ENCODE peak calls at places on chromosome X, in nine cellular contexts. V is stimulated activated CD4-positive, alpha-beta T cell treated with anti-CD3 and anti-CD28 coated beads, Interleukin-12 subunit alpha, Interleukin-12 subunit beta, amount 100 ng/mL, for 4 hours; D is naive B cell; B is NCI-H1417; Z is activated CD8-positive, alpha-beta memory T cell treated with anti-CD3 and anti-CD28 coated beads, Interleukin-2, amount 10 ng/mL, durations not matched to agents 7 days and 5 days; J is NCI-H2081; P is fibroblast of lung; L is substantia nigra; N is cardiac muscle cell. H is an unnamed sample.

GRCh38 chrX:39310925-39311324 is 509.7 kb downstream of the MID1IP1 start:
- DNase-seq in N (no peak), L (no peak), D (no peak), Z (no peak), J (no peak), B (no peak), V (no peak), P (no peak), H (no peak)

GRCh38 chrX:44344194-44344593 is 722 bp upstream of the EFHC2 start:
- DNase-seq in D (peak), Z (peak), L (no peak), P (no peak), N (no peak), J (no peak), V (peak), B (no peak), H (no peak)

GRCh38 chrX:45811307-45811706 is 610.6 kb upstream of the DIPK2B start:
- DNase-seq in N (no peak), B (no peak), D (no peak), P (no peak), V (no peak), L (no peak), Z (no peak), J (no peak), H (no peak)

GRCh38 chrX:107677501-107677901 is 49.2 kb downstream of the PRPS1 start:
- DNase-seq in B (no peak), L (no peak), D (no peak), J (no peak), P (peak), N (peak), Z (no peak), V (no peak), H (no peak)

GRCh38 chrX:2549874-2550273 is 49.1 kb upstream of the DHRSX start:
- DNase-seq in Z (no peak), B (peak), P (no peak), D (no peak), V (no peak), J (no peak), L (no peak), N (no peak), H (no peak)

GRCh38 chrX:46796574-46797191 is 37.8 kb upstream of the SLC9A7 start:
- DNase-seq in N (peak), B (peak), D (peak), Z (peak), V (peak), P (peak), L (peak), J (peak), H (peak)

GRCh38 chrX:13257223-13258051 is 62.4 kb downstream of the ATXN3L start:
- DNase-seq in N (no peak), B (no peak), V (no peak), P (no peak), L (no peak), D (peak), J (no peak), Z (no peak), H (no peak)

GRCh38 chrX:113400193-113400704 is 559.6 kb upstream of the AMOT start:
- DNase-seq in N (peak), V (no peak), D (no peak), L (no peak), P (peak), B (no peak), Z (no peak), J (no peak), H (no peak)

GRCh38 chrX:11135483-11136185 is 24.5 kb downstream of the HCCS start:
- DNase-seq in L (no peak), J (no peak), N (peak), D (no peak), Z (no peak), V (no peak), B (no peak), P (no peak), H (no peak)

GRCh38 chrX:69503228-69503834 is 795 bp upstream of the NALF2 start:
- DNase-seq in Z (no peak), V (no peak), D (no peak), N (peak), P (no peak), J (peak), L (no peak), B (peak), H (no peak)

GRCh38 chrX:64447207-64447606 is 52.0 kb upstream of the MTMR8 start:
- DNase-seq in P (no peak), J (no peak), B (no peak), V (no peak), D (no peak), L (no peak), N (no peak), Z (no peak), H (no peak)

GRCh38 chrX:17375631-17376380 is 806 bp downstream of the NHS start:
- DNase-seq in Z (no peak), N (peak), V (no peak), L (no peak), P (peak), B (no peak), J (no peak), D (no peak), H (no peak)

GRCh38 chrX:138791551-138791950 is 80.0 kb upstream of the FGF13 start:
- DNase-seq in L (no peak), J (no peak), B (no peak), P (peak), D (no peak), V (no peak), Z (no peak), N (no peak), H (no peak)

GRCh38 chrX:17072726-17073125 is 126.3 kb downstream of the REPS2 start:
- DNase-seq in N (no peak), L (no peak), Z (no peak), B (no peak), P (no peak), D (no peak), J (no peak), V (no peak), H (no peak)

GRCh38 chrX:49042581-49043219 is 457 bp downstream of the TFE3 start:
- DNase-seq in D (no peak), N (peak), J (no peak), P (peak), L (no peak), B (no peak), Z (no peak), V (no peak), H (no peak)

GRCh38 chrX:118928126-118928525 is 46.3 kb upstream of the LONRF3 start:
- DNase-seq in Z (no peak), D (no peak), J (no peak), P (no peak), N (peak), B (no peak), V (no peak), L (no peak), H (no peak)

GRCh38 chrX:13001097-13001496 is 26.2 kb downstream of the TMSB4X start:
- DNase-seq in P (no peak), L (no peak), N (no peak), J (no peak), Z (no peak), V (no peak), D (no peak), B (no peak), H (no peak)

GRCh38 chrX:15745179-15745578 is 7.1 kb downstream of the CA5B start:
- DNase-seq in Z (no peak), J (no peak), V (no peak), D (no peak), B (no peak), L (no peak), P (no peak), N (peak), H (no peak)

GRCh38 chrX:2264179-2265030 is 236.4 kb downstream of the DHRSX start:
- DNase-seq in B (no peak), P (no peak), V (no peak), Z (no peak), J (no peak), D (no peak), N (no peak), L (no peak), H (no peak)

GRCh38 chrX:3576886-3577516 is 136.4 kb downstream of the PRKX start:
- DNase-seq in J (no peak), L (no peak), V (no peak), D (no peak), P (no peak), B (no peak), Z (no peak), N (peak), H (no peak)

GRCh38 chrX:40099046-40099968 is 1.5 kb upstream of the BCOR start:
- DNase-seq in Z (peak), V (no peak), L (no peak), J (peak), P (no peak), D (peak), B (peak), N (no peak), H (no peak)

GRCh38 chrX:122055979-122056715 is 1008.7 kb downstream of the GLUD2 start:
- DNase-seq in J (no peak), B (no peak), L (no peak), V (no peak), N (no peak), P (no peak), Z (no peak), D (no peak), H (no peak)

GRCh38 chrX:13094780-13095425 is 50.5 kb upstream of the FAM9C start:
- DNase-seq in P (peak), J (no peak), D (no peak), L (no peak), Z (no peak), N (peak), V (no peak), B (no peak), H (no peak)

GRCh38 chrX:15948318-15948660 is 93.7 kb upstream of the AP1S2 start:
- DNase-seq in Z (no peak), D (no peak), L (no peak), P (no peak), B (no peak), V (no peak), J (no peak), N (no peak), H (no peak)

GRCh38 chrX:119579414-119579813 is 5.1 kb downstream of the UBE2A start:
- DNase-seq in J (no peak), L (no peak), N (no peak), V (no peak), B (no peak), D (peak), Z (no peak), P (no peak), H (no peak)

GRCh38 chrX:15334561-15334960 is 762 bp downstream of the PIGA start:
- DNase-seq in P (peak), D (no peak), N (peak), B (no peak), V (no peak), L (no peak), Z (peak), J (no peak), H (no peak)

GRCh38 chrX:84729809-84730208 is 227.6 kb upstream of the HDX start:
- DNase-seq in B (peak), N (peak), J (peak), V (no peak), L (no peak), Z (no peak), P (peak), D (no peak), H (peak)

GRCh38 chrX:155997436-155997835 is at the start of gene IL9R:
- DNase-seq in L (no peak), N (no peak), B (no peak), V (peak), P (no peak), Z (peak), J (no peak), D (no peak), H (no peak)

GRCh38 chrX:19670321-19670750 is 155.0 kb upstream of the MAP3K15 start:
- DNase-seq in P (no peak), J (no peak), B (no peak), L (no peak), D (no peak), Z (no peak), V (no peak), N (peak), H (no peak)

GRCh38 chrX:57674861-57675260 is 5.2 kb downstream of the NLRP2B start:
- DNase-seq in D (no peak), P (no peak), V (no peak), B (no peak), N (no peak), Z (no peak), J (no peak), L (no peak), H (no peak)

GRCh38 chrX:31260351-31260750 is 188.5 kb upstream of the FTHL17 start:
- DNase-seq in N (peak), L (no peak), V (no peak), Z (no peak), P (peak), J (no peak), B (no peak), D (no peak), H (no peak)

GRCh38 chrX:29940750-29941149 is 274.6 kb upstream of the MAGEB2 start:
- DNase-seq in N (no peak), D (no peak), P (no peak), B (no peak), V (no peak), L (no peak), J (no peak), Z (no peak), H (no peak)

GRCh38 chrX:119252716-119253115 is 16.6 kb downstream of the PGRMC1 start:
- DNase-seq in L (no peak), N (no peak), V (no peak), Z (no peak), P (no peak), J (no peak), B (no peak), D (no peak), H (no peak)

GRCh38 chrX:35340451-35340850 is 397.9 kb downstream of the FAM47B start:
- DNase-seq in J (no peak), B (no peak), V (no peak), N (no peak), Z (no peak), P (no peak), D (no peak), L (no peak), H (no peak)

GRCh38 chrX:130299279-130300009 is 30.7 kb upstream of the ZNF280C start:
- DNase-seq in L (no peak), D (no peak), P (no peak), J (peak), Z (no peak), B (peak), V (no peak), N (no peak), H (no peak)

GRCh38 chrX:10783451-10783995 is 163.1 kb upstream of the MID1 start:
- DNase-seq in J (no peak), B (no peak), D (no peak), P (no peak), V (no peak), L (no peak), N (no peak), Z (no peak), H (no peak)

GRCh38 chrX:31038585-31039326 is 33.1 kb downstream of the FTHL17 start:
- DNase-seq in V (no peak), D (peak), J (peak), N (peak), Z (peak), L (no peak), B (no peak), P (peak), H (peak)